ENCODE peak calls at places on chromosomes 13 and 19, in nine cellular contexts. D, M, P, A, G, H, U, I and W are unnamed samples.

GRCh38 chr13:95533545-95534135 is 18.9 kb upstream of the CLDN10 start:
- DNase-seq in I (no peak), D (no peak), H (no peak), M (no peak), G (no peak), U (no peak), A (no peak), P (no peak), W (peak; percentile 11)

GRCh38 chr13:48624016-48624415 is 29.7 kb upstream of the CYSLTR2 start:
- DNase-seq in U (no peak), H (no peak), G (no peak), M (no peak), D (no peak), P (no peak), A (no peak), I (no peak), W (no peak)

GRCh38 chr19:6587093-6587820 is 3.7 kb downstream of the CD70 start:
- DNase-seq in I (no peak), M (no peak), P (no peak), U (no peak), G (no peak), H (no peak), D (no peak), A (no peak), W (no peak)

GRCh38 chr19:29277107-29277506 is 64.2 kb upstream of the UQCRFS1 start:
- DNase-seq in U (peak; percentile 17), P (peak; percentile 12), D (no peak), I (peak; percentile 22), H (no peak), M (peak; percentile 69), A (no peak), G (no peak), W (no peak)

GRCh38 chr13:46598140-46598819 is 45.3 kb downstream of the LRCH1 start:
- DNase-seq in H (no peak), A (no peak), I (no peak), G (no peak), U (no peak), P (no peak), M (no peak), D (no peak), W (no peak)

GRCh38 chr13:99269627-99270252 is 11.6 kb upstream of the GPR18 start:
- DNase-seq in M (peak; percentile 59), U (no peak), G (peak; percentile 55), D (peak; percentile 32), I (no peak), P (no peak), A (no peak), H (peak; percentile 76), W (peak; percentile 32)

GRCh38 chr13:113919761-113920160 is 54.1 kb downstream of the C13orf46 start:
- DNase-seq in I (no peak), M (no peak), D (no peak), U (no peak), P (no peak), H (no peak), G (no peak), A (no peak), W (no peak)

GRCh38 chr19:42596391-42597071 is 1.8 kb upstream of the CEACAM8 start:
- DNase-seq in G (peak; percentile 15), P (peak; percentile 15), A (peak; percentile 45), I (peak; percentile 41), H (peak; percentile 8), D (no peak), M (no peak), U (peak; percentile 2), W (no peak)

GRCh38 chr13:105918842-105919741 is 616.4 kb downstream of the EFNB2 start:
- DNase-seq in H (peak; percentile 88), P (no peak), A (no peak), G (peak; percentile 90), D (no peak), I (no peak), M (peak; percentile 88), U (no peak), W (peak; percentile 77)

GRCh38 chr19:33280351-33280921 is 21.9 kb downstream of the CEBPA start:
- DNase-seq in H (no peak), I (peak; percentile 22), A (no peak), G (no peak), D (no peak), M (no peak), U (no peak), P (no peak), W (no peak)

GRCh38 chr13:30681489-30682242 is 53.7 kb upstream of the ALOX5AP start:
- DNase-seq in G (no peak), D (no peak), H (peak; percentile 88), U (no peak), A (no peak), P (no peak), I (no peak), M (peak; percentile 44), W (no peak)

GRCh38 chr13:94344126-94344863 is 135.2 kb downstream of the DCT start:
- DNase-seq in I (no peak), M (no peak), A (no peak), D (no peak), G (peak; percentile 12), H (peak; percentile 51), U (no peak), P (no peak), W (no peak)

GRCh38 chr13:96141032-96141431 is 51.1 kb downstream of the HS6ST3 start:
- DNase-seq in G (peak; percentile 61), M (peak; percentile 27), P (no peak), H (peak; percentile 42), D (no peak), U (no peak), A (no peak), I (no peak), W (no peak)

GRCh38 chr19:33389574-33390119 is 16.1 kb downstream of the CEBPG start:
- DNase-seq in I (no peak), U (no peak), H (no peak), G (no peak), D (no peak), P (no peak), M (no peak), A (peak; percentile 41), W (no peak)

GRCh38 chr19:3369337-3370213 is 3.2 kb downstream of the NFIC start:
- DNase-seq in G (peak; percentile 58), M (peak; percentile 60), H (peak; percentile 54), I (peak; percentile 17), D (no peak), A (peak; percentile 83), P (no peak), U (no peak), W (no peak)

GRCh38 chr19:39301562-39301961 is 5.4 kb downstream of the IFNL1 start:
- DNase-seq in I (no peak), H (no peak), D (no peak), P (no peak), U (no peak), A (no peak), M (no peak), G (no peak), W (no peak)

GRCh38 chr19:38076337-38076736 is 147.7 kb downstream of the DPF1 start:
- DNase-seq in U (no peak), D (no peak), P (no peak), A (no peak), G (no peak), H (no peak), M (no peak), I (no peak), W (no peak)

GRCh38 chr19:58279925-58280316 is 1.2 kb downstream of the ZNF8 start:
- DNase-seq in P (no peak), H (no peak), G (peak; percentile 34), M (peak; percentile 22), D (no peak), A (no peak), I (no peak), U (no peak), W (no peak)